ENCODE peak calls at places on chromosomes 13 and 19, in nine cellular contexts. Z, L, S, B, O, Q, P, J and A are unnamed samples.

GRCh38 chr13:80463673-80464352 is 122.9 kb upstream of the SPRY2 start:
- DNase-seq in Z (no peak), L (no peak), S (no peak), B (no peak), O (no peak), Q (no peak), P (peak; percentile 61), J (no peak), A (no peak)

GRCh38 chr19:57282011-57282636 is 1.8 kb downstream of the ZNF460 start:
- DNase-seq in Z (no peak), L (no peak), S (no peak), B (no peak), O (no peak), Q (no peak), P (no peak), J (no peak), A (no peak)

GRCh38 chr13:33606692-33607091 is 211.3 kb upstream of the RFC3 start:
- DNase-seq in Z (no peak), L (no peak), S (no peak), B (no peak), O (peak; percentile 59), Q (no peak), P (no peak), J (no peak), A (no peak)

GRCh38 chr13:39531646-39532045 is 71.3 kb downstream of the LHFPL6 start:
- DNase-seq in Z (no peak), L (no peak), S (no peak), B (no peak), O (no peak), Q (no peak), P (no peak), J (no peak), A (no peak)

GRCh38 chr19:17718988-17719711 is at the start of gene MAP1S:
- DNase-seq in Z (no peak), L (peak; percentile 98), S (peak; percentile 94), B (no peak), O (peak; percentile 95), Q (no peak), P (peak; percentile 24), J (peak; percentile 60), A (peak; percentile 91)

GRCh38 chr13:88376762-88377388 is 705.7 kb downstream of the SLITRK5 start:
- DNase-seq in Z (no peak), L (no peak), S (no peak), B (no peak), O (no peak), Q (no peak), P (no peak), J (no peak), A (no peak)

GRCh38 chr13:106499905-106500304 is 35.6 kb downstream of the EFNB2 start:
- DNase-seq in Z (no peak), L (no peak), S (no peak), B (no peak), O (no peak), Q (no peak), P (no peak), J (no peak), A (no peak)

GRCh38 chr13:100529666-100530065 is 58.9 kb downstream of the GGACT start:
- DNase-seq in Z (no peak), L (no peak), S (peak; percentile 63), B (peak; percentile 73), O (no peak), Q (peak; percentile 50), P (no peak), J (no peak), A (no peak)

GRCh38 chr13:38417727-38418126 is 68.1 kb downstream of the UFM1 start:
- DNase-seq in Z (no peak), L (peak; percentile 14), S (no peak), B (no peak), O (peak; percentile 60), Q (no peak), P (no peak), J (no peak), A (no peak)

GRCh38 chr19:7679017-7679720 is 1.5 kb upstream of the TRAPPC5 start:
- DNase-seq in Z (no peak), L (peak; percentile 57), S (peak; percentile 37), B (no peak), O (no peak), Q (no peak), P (no peak), J (no peak), A (peak; percentile 91)

GRCh38 chr13:73741111-73741510 is 393.1 kb downstream of the KLF12 start:
- DNase-seq in Z (no peak), L (no peak), S (no peak), B (no peak), O (no peak), Q (no peak), P (no peak), J (no peak), A (no peak)

GRCh38 chr19:57559008-57559403 is 657 bp downstream of the ZNF550 start:
- DNase-seq in Z (no peak), L (peak; percentile 54), S (no peak), B (no peak), O (peak; percentile 55), Q (no peak), P (no peak), J (no peak), A (peak; percentile 72)

GRCh38 chr13:23509781-23510543 is 60.2 kb upstream of the TNFRSF19 start:
- DNase-seq in Z (no peak), L (no peak), S (no peak), B (no peak), O (no peak), Q (no peak), P (no peak), J (no peak), A (no peak)

GRCh38 chr13:36297600-36298338 is at the start of gene CCDC169:
- DNase-seq in Z (no peak), L (peak; percentile 73), S (peak; percentile 94), B (peak; percentile 85), O (peak; percentile 96), Q (peak; percentile 93), P (peak; percentile 64), J (peak; percentile 77), A (peak; percentile 90)

GRCh38 chr19:32671883-32672282 is 3.1 kb downstream of the ANKRD27 start:
- DNase-seq in Z (no peak), L (no peak), S (no peak), B (no peak), O (no peak), Q (no peak), P (no peak), J (no peak), A (no peak)

GRCh38 chr13:75931116-75931515 is 295.0 kb downstream of the LMO7 start:
- DNase-seq in Z (no peak), L (no peak), S (no peak), B (no peak), O (no peak), Q (no peak), P (no peak), J (no peak), A (no peak)

DNA sequence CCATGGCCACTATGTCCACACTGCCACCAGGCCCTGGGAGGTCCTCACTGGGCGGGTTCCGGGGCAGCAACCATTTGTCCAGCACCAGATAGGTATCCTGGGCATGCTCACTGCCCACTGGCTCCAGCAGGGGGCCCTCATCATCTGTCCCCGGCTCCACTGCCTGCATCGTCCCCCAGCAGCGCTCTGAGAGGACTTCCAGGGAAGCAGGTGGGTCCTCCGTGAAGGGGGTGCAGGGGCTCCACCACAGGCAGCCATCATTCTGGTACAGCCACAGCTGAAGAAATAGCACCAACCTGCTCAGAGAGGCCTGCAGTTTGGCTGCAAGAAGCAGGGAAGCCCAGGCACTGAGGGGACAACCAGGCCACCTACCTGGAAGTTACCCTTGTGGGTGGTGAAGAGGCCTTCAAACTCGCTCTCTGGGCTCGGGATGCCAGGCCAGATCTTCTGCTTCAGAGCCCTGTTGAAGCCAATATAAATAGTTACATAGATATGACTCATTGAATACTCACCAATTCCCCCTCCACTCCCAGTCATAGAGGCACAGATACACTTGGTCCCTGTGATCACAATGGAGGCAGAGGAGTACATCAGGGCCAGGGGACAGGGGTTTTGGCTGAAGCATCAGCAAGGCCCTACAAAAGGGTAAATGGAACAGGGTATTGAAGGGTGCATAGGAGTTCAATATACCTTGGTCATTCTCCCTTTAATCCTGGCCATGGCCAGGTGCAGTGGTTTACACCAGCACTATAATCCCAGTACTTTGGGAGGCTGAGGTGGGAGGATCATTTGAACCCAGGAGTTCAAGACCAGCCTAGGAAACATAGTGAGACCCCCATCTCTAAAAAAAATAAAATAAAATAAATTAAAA is 4.1 kb downstream of the SWSAP1 start:
- DNase-seq in Z (no peak), L (peak; percentile 72), S (peak; percentile 59), B (no peak), O (peak; percentile 86), Q (no peak), P (no peak), J (peak; percentile 62), A (peak; percentile 86)
- H3K4me1 ChIP-seq in Z (peaks cover 56% of the 10 kb centered on the region), L (peaks cover 16% of the 10 kb centered on the region), S (peaks cover 70% of the 10 kb centered on the region), B (peaks cover 76% of the 10 kb centered on the region), O (peaks cover 14% of the 10 kb centered on the region), Q (peaks cover 80% of the 10 kb centered on the region), P (peaks cover 6% of the 10 kb centered on the region), J (peaks cover 78% of the 10 kb centered on the region), A (peaks cover 44% of the 10 kb centered on the region)

GRCh38 chr13:45331981-45332830 is 8.8 kb downstream of the TPT1 start:
- DNase-seq in Z (peak; percentile 85), L (no peak), S (no peak), B (no peak), O (no peak), Q (no peak), P (no peak), J (no peak), A (no peak)
- TF ChIP-seq POLR2AphosphoS5 in Z (peak; percentile 52), L (peak; percentile 88), S (no peak), B (no peak), O (peak; percentile 18), Q (no peak), P (no peak), J (peak; percentile 21), A (no peak)

DNA sequence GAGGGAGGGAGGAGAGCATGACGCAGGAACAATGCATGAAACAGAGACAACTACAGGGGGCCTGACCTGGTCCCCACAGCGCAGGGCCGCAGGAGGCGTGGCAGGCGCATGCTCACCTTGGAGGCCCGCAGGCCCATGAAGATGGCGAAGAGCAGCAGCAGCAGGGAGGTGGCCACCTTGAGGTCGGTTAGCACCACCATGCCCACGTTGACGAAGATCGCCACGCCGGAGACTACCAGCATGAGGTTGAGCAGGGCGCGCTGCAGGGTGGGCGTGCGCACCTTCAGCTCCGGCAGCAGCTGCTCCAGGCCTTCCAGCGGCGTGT is 17.0 kb downstream of the EMP3 start:
- DNase-seq in Z (no peak), L (no peak), S (peak; percentile 73), B (no peak), O (no peak), Q (no peak), P (no peak), J (no peak), A (no peak)
- H3K4me1 ChIP-seq in Z (peaks cover 10% of the 10 kb centered on the region), L (no peaks in the 10 kb centered on the region), S (no peaks in the 10 kb centered on the region), B (peaks cover 4% of the 10 kb centered on the region), O (no peaks in the 10 kb centered on the region), Q (no peaks in the 10 kb centered on the region), P (no peaks in the 10 kb centered on the region), J (no peaks in the 10 kb centered on the region), A (no peaks in the 10 kb centered on the region)

DNA sequence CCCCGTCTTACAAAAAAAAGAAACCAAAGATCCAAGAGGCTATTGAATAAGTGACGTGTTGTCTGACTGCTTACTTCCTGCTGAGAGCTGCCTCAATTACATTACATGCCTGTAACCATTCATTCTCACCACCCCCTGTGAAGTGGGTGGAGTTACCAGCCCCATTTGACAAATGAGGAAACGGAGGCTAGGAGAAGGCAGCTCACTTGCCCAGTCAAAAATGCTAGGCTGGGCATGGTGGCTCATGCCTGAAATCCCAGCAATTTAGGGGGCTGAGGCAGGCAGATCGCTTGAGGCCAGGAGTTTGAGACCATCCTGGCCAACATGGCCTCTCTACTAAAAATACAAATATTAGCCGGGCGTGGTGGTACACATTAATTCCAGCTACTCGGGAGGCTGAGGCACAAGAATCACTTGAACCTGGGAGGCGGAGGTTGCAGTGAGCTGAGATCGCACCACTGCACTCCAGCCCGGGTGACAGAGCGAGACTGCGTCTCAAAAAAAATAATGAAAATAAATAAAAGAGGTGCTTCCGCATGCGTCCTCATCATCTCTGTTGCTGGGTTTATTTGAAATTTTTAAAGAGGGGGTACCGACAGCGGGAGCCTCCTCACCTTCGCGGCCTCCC is 499 bp downstream of the LSM7 start:
- DNase-seq in Z (peak; percentile 61), L (peak; percentile 72), S (no peak), B (no peak), O (peak; percentile 82), Q (no peak), P (no peak), J (peak; percentile 52), A (peak; percentile 72)
- TF ChIP-seq POLR2AphosphoS5 in Z (no peak), L (no peak), S (peak; percentile 6), B (no peak), O (no peak), Q (no peak), P (no peak), J (peak; percentile 67), A (peak; percentile 84)